ENCODE peak calls at places on chromosomes 1 and 21, in nine cellular contexts. U, X, Z, R, P, I, Q, T and L are unnamed samples.
A peak's percentile ranks its signal among the peaks of the same experiment; 100 is the strongest.

GRCh38 chr1:76140227-76140626 is 65.7 kb downstream of the ST6GALNAC3 start:
- DNase-seq in U (no peak), X (no peak), Z (no peak), R (no peak), P (no peak), I (no peak), Q (no peak), T (no peak), L (no peak)

GRCh38 chr1:107196973-107197562 is 56.2 kb downstream of the NTNG1 start:
- DNase-seq in U (no peak), X (no peak), Z (no peak), R (no peak), P (peak; percentile 35), I (no peak), Q (peak; percentile 72), T (no peak), L (peak; percentile 61)

GRCh38 chr1:204348722-204349121 is 11.0 kb downstream of the PLEKHA6 start:
- DNase-seq in U (no peak), X (no peak), Z (no peak), R (no peak), P (peak; percentile 84), I (peak; percentile 79), Q (peak; percentile 60), T (peak; percentile 54), L (no peak)

GRCh38 chr1:165905853-165906252 is 78.4 kb downstream of the UCK2 start:
- DNase-seq in U (no peak), X (no peak), Z (no peak), R (no peak), P (no peak), I (no peak), Q (no peak), T (peak; percentile 9), L (no peak)

GRCh38 chr1:18705811-18706210 is 75.2 kb downstream of the PAX7 start:
- DNase-seq in U (no peak), X (no peak), Z (no peak), R (no peak), P (no peak), I (no peak), Q (no peak), T (peak; percentile 32), L (no peak)

GRCh38 chr1:231487019-231487418 is 41.5 kb upstream of the TSNAX start:
- DNase-seq in U (no peak), X (no peak), Z (no peak), R (no peak), P (no peak), I (no peak), Q (no peak), T (no peak), L (no peak)

GRCh38 chr1:93608188-93609109 is 73.2 kb downstream of the BCAR3 start:
- DNase-seq in U (no peak), X (no peak), Z (no peak), R (no peak), P (no peak), I (no peak), Q (peak; percentile 24), T (no peak), L (no peak)

GRCh38 chr1:154609398-154610380 is 1.7 kb upstream of the ADAR start:
- DNase-seq in U (no peak), X (no peak), Z (no peak), R (no peak), P (peak; percentile 24), I (no peak), Q (peak; percentile 51), T (no peak), L (peak; percentile 43)

GRCh38 chr1:24599265-24599664 is 43.4 kb downstream of the NCMAP start:
- DNase-seq in U (no peak), X (no peak), Z (no peak), R (no peak), P (no peak), I (no peak), Q (no peak), T (no peak), L (no peak)

GRCh38 chr1:106217765-106218164 is 838.7 kb upstream of the PRMT6 start:
- DNase-seq in U (no peak), X (no peak), Z (no peak), R (no peak), P (no peak), I (no peak), Q (no peak), T (no peak), L (no peak)

GRCh38 chr1:26459573-26460031 is 12.6 kb upstream of the HMGN2 start:
- DNase-seq in U (no peak), X (no peak), Z (no peak), R (no peak), P (no peak), I (no peak), Q (no peak), T (no peak), L (no peak)

GRCh38 chr1:222897527-222898190 is 82.8 kb downstream of the DISP1 start:
- DNase-seq in U (no peak), X (no peak), Z (no peak), R (no peak), P (no peak), I (no peak), Q (no peak), T (no peak), L (no peak)

GRCh38 chr21:18529253-18529652 is 125.7 kb upstream of the TMPRSS15 start:
- DNase-seq in U (no peak), X (peak; percentile 94), Z (no peak), R (peak; percentile 95), P (no peak), I (no peak), Q (no peak), T (no peak), L (no peak)

GRCh38 chr1:6544831-6545230 is 9.5 kb downstream of the NOL9 start:
- DNase-seq in U (no peak), X (peak; percentile 50), Z (no peak), R (peak; percentile 82), P (no peak), I (no peak), Q (no peak), T (no peak), L (no peak)

DNA sequence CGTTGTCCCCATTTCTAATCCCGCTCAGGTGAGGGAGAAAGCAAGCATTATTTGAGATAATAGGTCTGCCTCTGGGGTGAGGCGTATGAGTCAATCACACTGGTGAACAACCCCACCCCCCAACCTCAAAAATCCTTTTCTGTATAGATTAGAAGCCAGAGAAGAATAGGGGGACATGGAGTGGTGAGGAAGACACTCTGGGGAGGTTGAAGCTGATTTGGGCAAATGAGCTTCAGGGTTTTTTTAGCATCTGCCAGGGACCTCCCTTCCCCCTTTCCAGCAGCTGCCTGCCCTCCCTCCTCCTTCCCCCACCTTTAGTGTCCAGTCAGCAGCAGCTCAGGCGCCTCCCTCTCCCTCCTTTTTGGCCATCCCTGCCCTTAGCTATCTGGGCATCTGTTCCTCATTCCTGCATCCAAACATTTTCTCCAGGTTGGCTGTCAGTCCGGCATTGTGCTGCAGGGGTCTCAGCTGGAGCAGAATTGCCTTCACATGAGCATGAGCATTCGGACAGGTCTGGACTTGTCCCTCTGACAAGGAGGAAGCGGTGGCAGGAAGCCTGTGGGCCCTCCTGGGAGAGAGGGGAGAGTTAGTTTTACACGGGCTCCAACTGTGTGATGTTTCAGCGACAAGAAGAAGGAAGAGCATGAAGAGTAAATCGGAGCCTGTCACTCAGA is 30.8 kb upstream of the PTGFRN start:
- DNase-seq in U (peak; percentile 24), X (no peak), Z (no peak), R (peak; percentile 64), P (no peak), I (no peak), Q (peak; percentile 64), T (no peak), L (peak; percentile 34)
- H3K4me3 ChIP-seq in U (no peak overlapping the region), X (peak overlapping the region; percentile 22), Z (peak overlapping the region; percentile 71), R (peak overlapping the region; percentile 12), P (no peak overlapping the region), I (peak overlapping the region; percentile 32), Q (peak overlapping the region; percentile 32), T (peak overlapping the region; percentile 22), L (peak overlapping the region; percentile 24)

GRCh38 chr1:65229754-65230339 is 79.5 kb upstream of the DNAJC6 start:
- DNase-seq in U (no peak), X (no peak), Z (no peak), R (no peak), P (no peak), I (no peak), Q (no peak), T (no peak), L (no peak)
- TF ChIP-seq CTCF in U (no peak), X (no peak), Z (no peak), R (no peak), P (no peak), I (no peak), Q (no peak), T (no peak), L (no peak)

GRCh38 chr21:36701912-36702621 is 3.2 kb downstream of the SIM2 start:
- DNase-seq in U (no peak), X (no peak), Z (no peak), R (no peak), P (no peak), I (no peak), Q (peak; percentile 47), T (no peak), L (no peak)

GRCh38 chr21:36699026-36699545 is at the start of gene SIM2:
- DNase-seq in U (no peak), X (no peak), Z (no peak), R (no peak), P (no peak), I (no peak), Q (peak; percentile 83), T (peak; percentile 90), L (no peak)

GRCh38 chr21:36700961-36701911 is 2.3 kb downstream of the SIM2 start:
- DNase-seq in U (no peak), X (no peak), Z (no peak), R (no peak), P (no peak), I (no peak), Q (peak; percentile 74), T (no peak), L (no peak)

GRCh38 chr21:36699546-36700294 is 805 bp downstream of the SIM2 start:
- DNase-seq in U (no peak), X (no peak), Z (no peak), R (no peak), P (no peak), I (no peak), Q (peak; percentile 49), T (no peak), L (no peak)

DNA sequence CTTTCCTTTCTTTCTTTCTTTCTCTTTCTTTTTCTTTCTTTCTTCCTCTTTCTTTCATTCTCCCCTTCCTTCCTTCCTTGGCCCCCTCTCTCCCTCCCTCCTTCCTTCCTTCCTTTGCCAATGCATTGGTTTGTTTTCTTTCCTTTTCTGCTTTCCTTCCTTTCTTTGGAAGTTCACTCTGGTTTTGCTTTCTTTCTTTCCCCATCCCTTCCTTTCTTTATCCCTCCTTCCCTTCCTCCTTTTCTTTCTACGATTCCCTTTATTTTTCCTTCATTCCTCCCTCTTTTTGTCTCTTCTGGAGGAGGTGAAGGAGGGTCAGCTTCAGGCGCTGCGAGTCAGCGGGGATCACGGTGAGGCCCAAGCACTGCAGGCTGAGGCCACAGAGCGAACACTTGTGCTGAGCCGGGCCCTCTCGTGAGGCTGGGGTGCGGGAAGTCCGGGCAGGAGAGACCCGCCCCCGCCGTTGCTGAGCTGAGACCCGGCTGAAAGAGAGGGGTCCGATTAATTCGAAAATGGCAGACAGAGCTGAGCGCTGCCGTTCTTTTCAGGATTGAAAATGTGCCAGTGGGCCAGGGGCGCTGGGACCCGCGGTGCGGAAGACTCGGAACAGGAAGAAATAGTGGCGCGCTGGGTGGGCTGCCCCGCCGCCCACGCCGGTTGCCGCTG is 1.5 kb downstream of the SIM2 start:
- DNase-seq in U (no peak), X (no peak), Z (no peak), R (no peak), P (no peak), I (no peak), Q (peak; percentile 65), T (no peak), L (no peak)
- H3K4me3 ChIP-seq in U (no peak overlapping the region), X (no peak overlapping the region), Z (peak overlapping the region; percentile 69), R (peak overlapping the region; percentile 2), P (peak overlapping the region; percentile 8), I (peak overlapping the region; percentile 8), Q (peak overlapping the region; percentile 34), T (peak overlapping the region; percentile 54), L (no peak overlapping the region)

GRCh38 chr1:206856674-206857464 is 8.6 kb upstream of the IL20 start:
- DNase-seq in U (no peak), X (no peak), Z (no peak), R (no peak), P (no peak), I (no peak), Q (no peak), T (no peak), L (no peak)
- TF ChIP-seq CTCF in U (no peak), X (peak; percentile 40), Z (no peak), R (peak; percentile 33), P (no peak), I (no peak), Q (peak; percentile 32), T (no peak), L (peak; percentile 56)